ENCODE peak calls at places on chromosomes 1 and 21, in four cellular contexts. Q is astrocyte, H is stomach, I is AG09319. F is an unnamed sample.

GRCh38 chr1:181656491-181656890 is 173.2 kb downstream of the CACNA1E start:
- DNase-seq in Q (peak; percentile 14), H (no peak), I (no peak), F (no peak)

GRCh38 chr1:151175910-151176309 is at the start of gene TMOD4:
- DNase-seq in Q (no peak), H (no peak), I (no peak), F (no peak)

GRCh38 chr1:242525360-242525722 is 844 bp upstream of the PLD5 start:
- DNase-seq in Q (no peak), H (no peak), I (no peak), F (no peak)

GRCh38 chr1:163442940-163443339 is 121.2 kb downstream of the NUF2 start:
- DNase-seq in Q (no peak), H (no peak), I (no peak), F (no peak)

GRCh38 chr1:208043690-208044089 is 132.8 kb upstream of the CD34 start:
- DNase-seq in Q (no peak), H (no peak), I (no peak), F (no peak)

GRCh38 chr1:43879414-43879813 is 54.2 kb upstream of the ARTN start:
- DNase-seq in Q (peak; percentile 79), H (no peak), I (no peak), F (no peak)

GRCh38 chr1:15028117-15028516 is 125.4 kb upstream of the TMEM51 start:
- DNase-seq in Q (peak; percentile 97), H (no peak), I (peak; percentile 91), F (no peak)

GRCh38 chr1:53133261-53134041 is 9.0 kb downstream of the SLC1A7 start:
- DNase-seq in Q (no peak), H (no peak), I (no peak), F (no peak)

GRCh38 chr1:156675271-156675708 is 1.9 kb downstream of the NES start:
- DNase-seq in Q (no peak), H (no peak), I (no peak), F (no peak)

GRCh38 chr1:85289207-85289847 is 12.9 kb upstream of the BCL10 start:
- DNase-seq in Q (peak; percentile 96), H (peak; percentile 35), I (peak; percentile 42), F (no peak)

GRCh38 chr21:32320726-32321125 is 22.1 kb downstream of the MRAP start:
- DNase-seq in Q (no peak), H (no peak), I (no peak), F (no peak)

GRCh38 chr1:67304023-67304422 is 3.6 kb upstream of the IL12RB2 start:
- DNase-seq in Q (no peak), H (no peak), I (no peak), F (no peak)

GRCh38 chr1:106584127-106584526 is 472.3 kb upstream of the PRMT6 start:
- DNase-seq in Q (peak; percentile 50), H (no peak), I (no peak), F (no peak)

GRCh38 chr1:47459263-47459788 is 21.5 kb downstream of the FOXD2 start:
- DNase-seq in Q (no peak), H (no peak), I (no peak), F (no peak)

GRCh38 chr1:234398849-234399381 is 25.7 kb downstream of the COA6 start:
- DNase-seq in Q (peak; percentile 72), H (no peak), I (no peak), F (peak; percentile 54)

GRCh38 chr21:27149034-27149433 is 182.1 kb upstream of the ADAMTS5 start:
- DNase-seq in Q (peak; percentile 25), H (no peak), I (peak; percentile 43), F (no peak)

GRCh38 chr1:167474191-167474641 is 44.1 kb downstream of the CD247 start:
- DNase-seq in Q (no peak), H (no peak), I (no peak), F (no peak)

GRCh38 chr1:108049083-108049819 is 84.3 kb upstream of the VAV3 start:
- DNase-seq in Q (no peak), H (no peak), I (no peak), F (no peak)

GRCh38 chr1:175192111-175192629 is 406 bp downstream of the KIAA0040 start:
- DNase-seq in Q (no peak), H (peak; percentile 83), I (no peak), F (peak; percentile 28)

GRCh38 chr1:171267391-171267790 is 19.1 kb downstream of the FMO1 start:
- DNase-seq in Q (peak; percentile 56), H (no peak), I (peak; percentile 5), F (no peak)

GRCh38 chr1:51421961-51422360 is 91.6 kb upstream of the TTC39A start:
- DNase-seq in Q (peak; percentile 58), H (no peak), I (peak; percentile 30), F (no peak)

GRCh38 chr1:246786606-246787238 is 62.5 kb downstream of the SCCPDH start:
- DNase-seq in Q (no peak), H (peak; percentile 33), I (no peak), F (no peak)

GRCh38 chr1:203673550-203674411 is 47.1 kb downstream of the ATP2B4 start:
- DNase-seq in Q (peak; percentile 93), H (peak; percentile 38), I (peak; percentile 62), F (peak; percentile 33)

GRCh38 chr1:231724876-231725647 is 98.5 kb downstream of the DISC1 start:
- DNase-seq in Q (peak; percentile 27), H (no peak), I (peak; percentile 8), F (peak; percentile 18)
- TF ChIP-seq CTCF in Q (peak; percentile 53), H (no peak), I (peak; percentile 38), F (peak; percentile 38)

GRCh38 chr1:21176589-21177555 is at the start of gene EIF4G3:
- DNase-seq in Q (peak; percentile 79), H (peak; percentile 99), I (peak; percentile 89), F (peak; percentile 100)

GRCh38 chr1:21174230-21174629 is 2.5 kb downstream of the EIF4G3 start:
- DNase-seq in Q (no peak), H (no peak), I (no peak), F (no peak)

GRCh38 chr1:21174638-21175323 is 1.9 kb downstream of the EIF4G3 start:
- DNase-seq in Q (peak; percentile 83), H (no peak), I (peak; percentile 34), F (no peak)

GRCh38 chr1:21175324-21175669 is 1.4 kb downstream of the EIF4G3 start:
- DNase-seq in Q (peak; percentile 45), H (peak; percentile 49), I (no peak), F (no peak)

DNA sequence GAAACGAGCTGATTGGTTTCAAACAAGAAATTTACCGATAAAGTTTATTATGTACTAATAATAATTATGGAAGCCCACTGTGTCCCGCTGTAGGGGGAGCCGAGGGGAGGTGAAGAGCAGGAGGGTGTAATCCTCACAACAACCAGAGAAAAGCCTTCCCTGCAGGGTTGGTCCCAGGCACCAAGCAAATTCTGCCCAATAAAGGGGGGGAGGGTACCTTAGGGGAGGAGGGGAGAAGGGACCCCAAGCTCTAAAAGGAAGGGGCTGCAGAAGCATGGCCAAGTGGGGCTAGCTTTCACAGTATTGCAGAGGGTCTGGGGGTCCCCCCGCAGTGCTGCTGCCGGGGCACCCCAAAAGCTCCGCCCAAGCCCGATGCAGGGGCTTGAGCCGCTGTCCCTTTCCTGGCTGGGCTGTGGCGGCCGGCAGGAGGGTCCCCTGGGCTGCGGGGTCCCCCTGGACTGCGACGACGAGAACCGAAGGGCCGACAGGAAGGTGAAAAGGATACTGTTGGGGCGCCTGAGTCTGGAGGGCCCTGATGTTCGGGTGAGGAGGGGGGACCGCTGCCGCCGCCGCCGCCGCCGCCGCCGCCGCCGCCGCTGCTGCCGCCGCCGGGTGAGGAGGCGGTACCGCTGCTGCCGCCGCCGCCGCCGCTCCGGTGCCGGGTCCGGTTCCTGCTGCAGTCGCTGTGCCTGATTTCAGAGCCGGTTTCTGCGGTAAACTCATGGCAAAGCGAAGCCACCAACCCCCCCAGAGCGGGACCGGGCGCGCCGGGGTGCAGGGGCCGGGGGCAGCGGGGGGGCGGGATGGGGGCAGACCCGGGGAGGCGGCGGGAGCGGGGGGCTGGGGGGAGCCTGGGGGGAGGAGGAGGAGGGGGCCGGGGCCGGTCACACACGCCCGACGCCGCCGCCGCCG is 771 bp downstream of the EIF4G3 start:
- DNase-seq in Q (no peak), H (peak; percentile 37), I (no peak), F (peak; percentile 43)
- TF ChIP-seq CTCF in Q (no peak), H (no peak), I (no peak), F (no peak)

DNA sequence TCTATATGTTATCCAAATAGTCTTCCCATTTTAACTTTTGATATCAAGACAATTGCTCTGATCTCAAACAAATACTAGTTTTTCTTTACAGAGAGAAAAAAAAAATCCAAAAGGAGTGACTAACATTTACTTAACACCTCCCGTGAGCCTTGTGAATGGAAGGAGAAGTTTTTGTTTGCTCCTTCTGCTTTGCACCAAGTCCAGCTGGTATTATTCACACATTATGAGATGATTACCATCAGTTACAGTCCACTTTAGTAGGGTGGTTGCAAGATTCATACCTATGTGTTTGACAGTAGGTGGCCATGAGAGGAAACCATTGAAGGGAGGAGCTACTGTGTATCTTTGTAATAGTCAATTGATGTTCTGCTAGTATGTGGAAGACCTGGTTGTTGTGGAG is 443.4 kb upstream of the ZP4 start:
- DNase-seq in Q (no peak), H (no peak), I (no peak), F (no peak)
- TF ChIP-seq CTCF in Q (no peak), H (no peak), I (no peak), F (no peak)

DNA sequence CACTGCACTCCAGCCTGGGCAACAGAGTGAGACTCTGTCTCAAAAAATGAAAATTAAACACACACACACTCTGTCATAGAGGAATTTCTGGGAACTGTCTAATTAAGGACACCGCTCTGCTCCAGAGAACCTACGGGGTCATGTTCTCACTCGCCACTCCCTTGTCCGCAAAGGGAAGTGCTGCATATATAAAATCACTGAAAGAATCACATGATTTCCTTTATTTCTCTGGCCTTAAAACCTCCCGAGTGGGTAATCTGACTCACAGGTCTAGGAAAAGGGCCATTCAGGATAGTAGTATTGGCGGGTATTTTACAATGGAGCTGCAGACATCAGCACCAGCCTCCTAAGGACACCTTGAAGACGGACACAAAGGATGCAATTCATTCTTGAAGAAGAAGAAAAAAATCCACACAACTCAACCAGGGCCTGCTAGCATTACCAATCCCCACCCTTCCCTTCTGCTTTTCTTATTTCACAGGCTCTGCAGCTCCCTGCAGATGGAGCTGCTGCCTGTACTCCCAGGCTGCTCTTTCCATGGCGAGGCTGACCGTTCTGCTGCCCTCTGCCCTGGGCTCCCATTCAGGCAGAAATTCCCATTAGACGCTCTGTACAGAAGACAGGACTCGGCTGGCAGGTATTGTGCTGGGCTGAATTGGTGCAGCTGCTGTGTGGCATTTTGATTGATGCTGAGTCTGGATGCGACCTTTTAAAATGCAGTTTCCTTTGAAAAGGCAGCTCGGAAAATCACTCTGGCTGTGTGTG is 53.3 kb upstream of the FAM89A start:
- DNase-seq in Q (peak; percentile 4), H (no peak), I (no peak), F (no peak)
- TF ChIP-seq CTCF in Q (no peak), H (no peak), I (no peak), F (no peak)

F was measured in GM10248.